ENCODE peak calls at places on chromosomes 12 and 14, in four cellular contexts. D is K562, C is HepG2, N is GM12878. Z is an unnamed sample.

GRCh38 chr12:127457726-127458125 is 809.2 kb upstream of the TMEM132C start:
- DNase-seq in D (no peak), C (no peak), N (no peak), Z (no peak)

GRCh38 chr14:32258574-32258973 is 55.5 kb upstream of the RNU6-8 start:
- DNase-seq in D (no peak), C (no peak), N (no peak), Z (no peak)

GRCh38 chr14:31781578-31781977 is 220.4 kb downstream of the NUBPL start:
- DNase-seq in D (no peak), C (no peak), N (no peak), Z (no peak)

GRCh38 chr12:124026755-124027745 is 54.0 kb downstream of the ZNF664 start:
- DNase-seq in D (peak), C (no peak), N (no peak), Z (no peak)

GRCh38 chr12:64611430-64612286 is 1.4 kb downstream of the RASSF3 start:
- DNase-seq in D (no peak), C (no peak), N (no peak), Z (peak)

GRCh38 chr12:92649511-92650227 is 53.1 kb upstream of the PLEKHG7 start:
- DNase-seq in D (peak), C (peak), N (peak), Z (peak)

GRCh38 chr12:113660941-113661340 is 189.3 kb upstream of the LHX5 start:
- DNase-seq in D (no peak), C (no peak), N (no peak), Z (no peak)

GRCh38 chr12:121005346-121005815 is 10.9 kb downstream of the C12orf43 start:
- DNase-seq in D (peak), C (peak), N (no peak), Z (peak)

GRCh38 chr14:54632452-54632851 is 65.5 kb downstream of the SAMD4A start:
- DNase-seq in D (no peak), C (no peak), N (no peak), Z (no peak)

GRCh38 chr12:106174876-106175275 is 36.1 kb upstream of the NUAK1 start:
- DNase-seq in D (no peak), C (peak), N (no peak), Z (no peak)

GRCh38 chr12:50043854-50044253 is 13.5 kb upstream of the ASIC1 start:
- DNase-seq in D (no peak), C (no peak), N (no peak), Z (no peak)

GRCh38 chr14:101402936-101403660 is 158.2 kb upstream of the DIO3 start:
- DNase-seq in D (no peak), C (no peak), N (no peak), Z (no peak)

GRCh38 chr14:101600891-101601602 is 39.8 kb downstream of the DIO3 start:
- DNase-seq in D (no peak), C (no peak), N (no peak), Z (no peak)

GRCh38 chr14:104568620-104569019 is 10.9 kb upstream of the C14orf180 start:
- DNase-seq in D (no peak), C (no peak), N (no peak), Z (no peak)

GRCh38 chr12:11652351-11653040 is 3.0 kb downstream of the ETV6 start:
- DNase-seq in D (no peak), C (no peak), N (peak), Z (no peak)

GRCh38 chr12:9112076-9112853 is 3.5 kb downstream of the A2M start:
- DNase-seq in D (no peak), C (no peak), N (no peak), Z (no peak)

GRCh38 chr12:7289743-7290142 is 14.1 kb upstream of the ACSM4 start:
- DNase-seq in D (no peak), C (no peak), N (no peak), Z (no peak)

GRCh38 chr14:101226603-101227425 is 323.3 kb upstream of the RTL1 start:
- DNase-seq in D (no peak), C (peak), N (no peak), Z (no peak)

GRCh38 chr12:78018939-78019338 is 188.2 kb downstream of the NAV3 start:
- DNase-seq in D (no peak), C (peak), N (no peak), Z (no peak)

DNA sequence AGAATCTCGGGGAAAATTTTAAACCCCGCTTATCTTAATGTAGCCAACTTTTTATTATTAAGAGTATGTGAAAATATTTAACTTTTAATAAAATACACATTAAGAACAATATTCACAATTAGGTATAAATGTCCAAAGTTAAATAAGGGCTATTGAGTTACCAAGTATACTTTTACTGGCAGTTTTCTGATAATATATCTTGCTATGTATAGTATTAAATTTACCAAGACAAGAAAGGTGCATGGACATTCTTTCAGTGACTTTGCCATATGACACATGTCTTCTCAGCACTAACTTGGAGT is 115.4 kb downstream of the MON2 start:
- DNase-seq in D (no peak), C (no peak), N (no peak), Z (no peak)
- TF ChIP-seq CTCF in D (no peak), C (no peak), N (no peak), Z (no peak)

GRCh38 chr12:107667464-107667863 is 18.1 kb upstream of the PWP1 start:
- DNase-seq in D (no peak), C (no peak), N (no peak), Z (no peak)

GRCh38 chr12:107668743-107669142 is 16.9 kb upstream of the PWP1 start:
- DNase-seq in D (no peak), C (no peak), N (no peak), Z (no peak)

GRCh38 chr12:107668320-107668719 is 17.3 kb upstream of the PWP1 start:
- DNase-seq in D (no peak), C (no peak), N (no peak), Z (no peak)

GRCh38 chr12:107669946-107670345 is 15.7 kb upstream of the PWP1 start:
- DNase-seq in D (no peak), C (no peak), N (no peak), Z (no peak)

DNA sequence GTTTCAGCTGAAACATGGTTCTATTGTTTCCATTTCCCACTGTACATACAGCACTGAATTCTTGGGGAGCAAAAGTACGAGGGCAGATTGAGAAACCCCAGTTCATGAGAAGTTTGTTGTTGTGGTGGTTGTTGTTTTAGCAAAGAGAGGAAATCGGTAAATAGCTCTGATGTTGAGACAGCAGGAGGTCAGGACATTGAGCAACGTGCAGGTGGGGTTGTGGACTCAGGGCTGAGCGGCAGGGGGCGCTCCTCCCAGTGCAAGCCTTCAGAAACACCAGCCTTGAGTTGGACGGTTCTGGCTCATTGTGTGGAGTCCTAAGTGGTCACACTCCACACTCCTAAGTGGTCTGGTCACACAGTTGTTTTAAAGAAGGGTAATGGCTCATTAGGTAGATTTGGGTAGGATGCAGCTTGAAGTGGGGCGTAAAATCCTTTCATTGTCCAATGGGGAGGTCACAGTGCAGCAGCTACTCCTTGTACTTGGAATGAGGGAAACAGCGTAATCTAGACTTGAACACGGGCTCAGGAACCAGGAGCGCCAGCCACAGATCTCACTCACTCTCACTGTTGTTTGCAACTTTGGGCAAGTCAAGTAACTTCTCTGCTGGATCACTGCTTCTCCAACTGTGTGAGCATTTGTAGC is 14.5 kb upstream of the PWP1 start:
- DNase-seq in D (peak), C (peak), N (no peak), Z (peak)
- TF ChIP-seq TCF7 in D (no peak), C (no peak), N (no peak), Z (no peak)

DNA sequence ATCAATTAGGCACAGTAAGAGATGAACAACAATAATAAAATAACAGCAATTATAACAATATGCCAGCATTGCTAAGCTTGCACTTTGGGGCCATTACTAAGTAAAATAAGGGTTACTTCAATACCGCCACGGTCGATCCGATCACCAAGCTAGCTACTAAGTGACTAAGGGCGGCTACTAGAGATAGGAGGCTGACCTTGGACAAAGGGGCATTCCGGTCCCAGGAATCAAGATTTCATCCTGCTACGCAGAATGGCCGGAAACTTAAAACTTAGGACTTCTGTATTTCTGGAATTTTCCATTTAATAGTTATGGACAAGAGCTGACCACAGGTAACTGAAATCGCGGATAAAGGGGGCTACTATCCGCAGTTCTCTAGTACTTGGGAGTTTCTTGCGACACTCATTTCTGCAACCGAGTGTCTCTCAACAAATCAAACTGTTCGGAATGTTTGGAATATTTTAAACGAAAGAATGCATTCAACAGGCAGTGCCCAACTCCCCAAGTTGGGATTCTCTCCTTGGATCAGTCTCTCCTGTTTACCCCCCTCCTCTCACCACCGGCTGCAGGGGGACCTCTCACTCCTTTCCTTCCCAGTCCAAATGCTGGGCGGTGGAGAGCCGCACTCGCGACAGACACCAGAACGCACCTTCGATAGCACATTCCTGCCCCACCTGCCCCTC is 648 bp downstream of the HEBP1 start:
- DNase-seq in D (no peak), C (peak), N (no peak), Z (no peak)
- TF ChIP-seq ETV6 in D (no peak), C (no peak), N (no peak), Z (no peak)

GRCh38 chr12:26524862-26525465 is 308.0 kb downstream of the ITPR2 start:
- DNase-seq in D (peak), C (no peak), N (no peak), Z (peak)
- TF ChIP-seq CTCF in D (peak), C (peak), N (peak), Z (peak)

Z was measured in WTC11.